ENCODE peak calls at places on chromosome 22, in six cellular contexts. I is stimulated activated CD4-positive, alpha-beta T cell treated with anti-CD3 and anti-CD28 coated beads, Interleukin-12 subunit alpha, Interleukin-12 subunit beta, amount 100 ng/mL, for 24 hours; C is SK-MEL-5; L is EH; F is CD8-positive, alpha-beta T cell; Y is C1 segment of cervical spinal cord. S is an unnamed sample.

GRCh38 chr22:20061481-20061861 is 18.6 kb upstream of the DGCR8 start:
- DNase-seq in I (no peak), C (no peak), L (peak), F (no peak), Y (no peak), S (no peak)

GRCh38 chr22:47460870-47461269 is 698.4 kb downstream of the TBC1D22A start:
- DNase-seq in I (no peak), C (no peak), L (no peak), F (no peak), Y (no peak), S (no peak)

GRCh38 chr22:49540084-49540483 is 287.6 kb downstream of the BRD1 start:
- DNase-seq in I (no peak), C (no peak), L (no peak), F (no peak), Y (no peak), S (no peak)

GRCh38 chr22:50730013-50730891 is 7.8 kb upstream of the ACR start:
- DNase-seq in I (no peak), C (no peak), L (no peak), F (no peak), Y (no peak), S (no peak)

GRCh38 chr22:44957267-44957905 is 52.4 kb downstream of the PHF21B start:
- DNase-seq in I (no peak), C (no peak), L (no peak), F (no peak), Y (no peak), S (no peak)

GRCh38 chr22:19105456-19105855 is 16.8 kb downstream of the DGCR2 start:
- DNase-seq in I (no peak), C (no peak), L (no peak), F (no peak), Y (no peak), S (no peak)

GRCh38 chr22:26579331-26579886 is 10.5 kb downstream of the TPST2 start:
- DNase-seq in I (no peak), C (no peak), L (no peak), F (peak), Y (no peak), S (peak)

GRCh38 chr22:37457093-37457893 is 28.9 kb downstream of the MFNG start:
- DNase-seq in I (peak), C (peak), L (peak), F (peak), Y (peak), S (peak)

GRCh38 chr22:46162285-46162684 is 12.0 kb downstream of the PPARA start:
- DNase-seq in I (no peak), C (no peak), L (no peak), F (no peak), Y (no peak), S (no peak)

GRCh38 chr22:41447435-41448188 is 1.0 kb upstream of the TOB2 start:
- DNase-seq in I (peak), C (peak), L (peak), F (peak), Y (peak), S (peak)

S was measured in naive thymus-derived CD4-positive, alpha-beta T cell.